ENCODE peak calls at places on chromosomes 6 and 20, in seven cellular contexts. K is H1, C is HepG2, G is SK-N-SH, Y is K562, L is GM12878, Z is HCT116. W is an unnamed sample.

GRCh38 chr20:1752045-1752444 is 94.5 kb upstream of the SIRPG start:
- DNase-seq in K (no peak), C (no peak), G (no peak), Y (no peak), L (no peak), Z (no peak), W (no peak)

GRCh38 chr6:26358511-26358981 is 6.5 kb upstream of the BTN3A2 start:
- DNase-seq in K (no peak), C (no peak), G (no peak), Y (no peak), L (peak; percentile 62), Z (no peak), W (no peak)

GRCh38 chr20:57350086-57350710 is 857 bp upstream of the RAE1 start:
- DNase-seq in K (no peak), C (no peak), G (no peak), Y (no peak), L (no peak), Z (no peak), W (no peak)

GRCh38 chr6:10385512-10386132 is 29.3 kb downstream of the TFAP2A start:
- DNase-seq in K (no peak), C (no peak), G (no peak), Y (no peak), L (no peak), Z (no peak), W (no peak)

GRCh38 chr20:25178563-25179438 is 16.7 kb upstream of the ENTPD6 start:
- DNase-seq in K (peak; percentile 48), C (peak; percentile 67), G (peak; percentile 65), Y (peak; percentile 36), L (no peak), Z (peak; percentile 61), W (peak; percentile 93)

GRCh38 chr6:168513766-168514165 is 72.8 kb downstream of the SMOC2 start:
- DNase-seq in K (no peak), C (no peak), G (no peak), Y (no peak), L (no peak), Z (no peak), W (no peak)

GRCh38 chr6:167928111-167928510 is 69.4 kb upstream of the KIF25 start:
- DNase-seq in K (no peak), C (no peak), G (no peak), Y (no peak), L (no peak), Z (no peak), W (no peak)

GRCh38 chr6:156595481-156595880 is 181.7 kb upstream of the ARID1B start:
- DNase-seq in K (no peak), C (no peak), G (no peak), Y (no peak), L (no peak), Z (no peak), W (no peak)

GRCh38 chr20:56181593-56181992 is 66.9 kb upstream of the MC3R start:
- DNase-seq in K (no peak), C (no peak), G (peak; percentile 34), Y (no peak), L (no peak), Z (no peak), W (peak; percentile 28)

GRCh38 chr20:41137412-41138216 is at the start of gene PLCG1:
- DNase-seq in K (peak; percentile 91), C (peak; percentile 72), G (peak; percentile 98), Y (peak; percentile 91), L (no peak), Z (no peak), W (peak; percentile 91)

GRCh38 chr6:136822051-136822378 is 377 bp upstream of the PEX7 start:
- DNase-seq in K (peak; percentile 48), C (no peak), G (no peak), Y (no peak), L (no peak), Z (no peak), W (peak; percentile 7)

GRCh38 chr20:4567172-4567571 is 154.5 kb upstream of the PRND start:
- DNase-seq in K (no peak), C (no peak), G (no peak), Y (no peak), L (no peak), Z (no peak), W (no peak)

GRCh38 chr20:43744966-43745733 is 18.3 kb upstream of the GTSF1L start:
- DNase-seq in K (no peak), C (no peak), G (no peak), Y (peak; percentile 21), L (no peak), Z (no peak), W (no peak)

GRCh38 chr6:111381126-111381525 is 101.9 kb downstream of the REV3L start:
- DNase-seq in K (no peak), C (no peak), G (no peak), Y (no peak), L (no peak), Z (no peak), W (no peak)

GRCh38 chr6:109389650-109390274 is 7.5 kb upstream of the CD164 start:
- DNase-seq in K (no peak), C (no peak), G (no peak), Y (no peak), L (no peak), Z (no peak), W (no peak)

GRCh38 chr6:74222768-74223321 is 526.8 kb downstream of the CD109 start:
- DNase-seq in K (peak; percentile 51), C (no peak), G (no peak), Y (no peak), L (no peak), Z (no peak), W (peak; percentile 1)

GRCh38 chr20:31707994-31708744 is 14.5 kb downstream of the BCL2L1 start:
- DNase-seq in K (peak; percentile 62), C (no peak), G (no peak), Y (peak; percentile 65), L (no peak), Z (no peak), W (no peak)

GRCh38 chr6:168038576-168039140 is 40.4 kb downstream of the FRMD1 start:
- DNase-seq in K (no peak), C (no peak), G (no peak), Y (no peak), L (no peak), Z (no peak), W (no peak)

GRCh38 chr6:30399390-30400058 is 54.6 kb downstream of the RPP21 start:
- DNase-seq in K (no peak), C (no peak), G (no peak), Y (no peak), L (no peak), Z (no peak), W (no peak)

GRCh38 chr6:43668151-43669028 is 19.2 kb downstream of the MRPS18A start:
- DNase-seq in K (peak; percentile 83), C (peak; percentile 76), G (peak; percentile 76), Y (peak; percentile 74), L (peak; percentile 61), Z (peak; percentile 56), W (peak; percentile 70)

GRCh38 chr20:32528291-32528891 is 56.7 kb downstream of the NOL4L start:
- DNase-seq in K (no peak), C (no peak), G (peak; percentile 60), Y (no peak), L (no peak), Z (no peak), W (no peak)

GRCh38 chr20:17601957-17602356 is 32.1 kb downstream of the DSTN start:
- DNase-seq in K (no peak), C (no peak), G (no peak), Y (no peak), L (no peak), Z (no peak), W (no peak)

GRCh38 chr6:132199343-132199742 is 201.9 kb downstream of the MOXD1 start:
- DNase-seq in K (no peak), C (no peak), G (no peak), Y (no peak), L (no peak), Z (no peak), W (no peak)

GRCh38 chr6:101429291-101429690 is 35.8 kb downstream of the GRIK2 start:
- DNase-seq in K (no peak), C (no peak), G (no peak), Y (no peak), L (no peak), Z (no peak), W (no peak)

GRCh38 chr6:11374036-11375010 is 141.9 kb upstream of the NEDD9 start:
- DNase-seq in K (no peak), C (peak; percentile 70), G (no peak), Y (no peak), L (peak; percentile 96), Z (no peak), W (no peak)

GRCh38 chr6:74368746-74369145 is 672.7 kb downstream of the CD109 start:
- DNase-seq in K (no peak), C (no peak), G (no peak), Y (no peak), L (no peak), Z (no peak), W (no peak)

DNA sequence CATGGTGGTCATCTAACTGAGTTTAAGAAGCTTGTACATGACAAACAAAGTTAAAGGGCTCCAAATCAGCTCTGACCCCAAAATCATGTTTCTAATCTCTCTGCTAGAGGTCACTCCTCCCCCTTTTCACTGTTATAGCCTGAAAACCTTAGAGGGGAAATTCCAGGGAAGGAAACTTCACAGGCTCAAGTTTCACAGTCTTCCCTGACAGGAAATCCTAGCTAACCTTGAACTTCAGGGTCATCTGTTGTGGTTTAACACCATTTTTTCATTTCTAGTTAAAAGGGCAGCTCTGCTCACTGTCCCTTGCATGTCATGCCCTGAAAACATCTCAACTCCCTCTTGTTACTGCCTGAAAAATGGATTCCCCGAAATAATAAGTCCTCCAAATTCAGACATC is 104.4 kb upstream of the BMP2 start:
- DNase-seq in K (no peak), C (no peak), G (no peak), Y (no peak), L (no peak), Z (no peak), W (no peak)
- TF ChIP-seq JUND in K (no peak), C (no peak), G (no peak), Y (no peak), L (no peak), Z (no peak), W (no peak)

GRCh38 chr20:52305843-52306242 is 114.3 kb upstream of the ZFP64 start:
- DNase-seq in K (no peak), C (no peak), G (no peak), Y (no peak), L (no peak), Z (no peak), W (no peak)
- TF ChIP-seq JUND in K (no peak), C (no peak), G (no peak), Y (no peak), L (no peak), Z (no peak), W (no peak)

GRCh38 chr20:6665161-6665560 is 102.3 kb upstream of the BMP2 start:
- DNase-seq in K (no peak), C (no peak), G (no peak), Y (no peak), L (no peak), Z (no peak), W (no peak)
- TF ChIP-seq JUND in K (no peak), C (no peak), G (no peak), Y (no peak), L (no peak), Z (no peak), W (no peak)

DNA sequence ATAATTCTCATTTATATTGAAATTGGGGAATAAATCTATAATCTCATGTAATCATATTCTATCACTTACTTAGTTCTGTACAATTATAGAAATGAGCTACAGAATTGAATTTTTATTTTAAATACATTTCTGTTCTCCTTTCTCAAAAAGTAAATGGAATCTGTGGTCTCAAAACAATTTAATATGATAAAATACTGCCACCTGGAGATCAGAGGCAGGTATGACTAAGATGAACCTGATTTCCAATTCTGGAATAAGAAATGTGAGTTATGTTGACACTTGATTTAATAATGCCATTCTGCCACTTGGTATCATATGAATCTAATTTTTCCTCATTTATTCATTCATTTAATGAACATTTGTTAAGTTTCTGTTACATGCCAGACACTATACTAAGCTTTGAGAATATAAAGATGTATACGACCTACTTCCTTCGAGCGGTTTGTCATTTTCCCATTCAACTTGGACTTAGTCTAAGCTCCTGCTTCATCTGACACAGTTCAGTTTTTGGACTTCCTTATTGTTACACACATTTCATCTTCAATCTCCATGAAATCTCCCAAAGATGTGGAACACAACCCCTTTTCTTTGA is 7.6 kb upstream of the CCDC28A start:
- DNase-seq in K (no peak), C (peak; percentile 48), G (peak; percentile 22), Y (peak; percentile 47), L (no peak), Z (peak; percentile 29), W (peak; percentile 4)
- TF ChIP-seq JUND in K (no peak), C (no peak), G (no peak), Y (no peak), L (no peak), Z (no peak), W (no peak)

W was measured in T47D.